ENCODE peak calls at places on chromosomes 7 and 10, in seven cellular contexts. One of them, this sample, is unnamed. For H3K9me3, the result is how much of the 10 kb centered on the place peaks cover.

GRCh38 chr7:106050743-106051110 is 61.4 kb downstream of the SYPL1 start:
- DNase-seq in adrenal gland: peak
- DNase-seq in left ventricle myocardium inferior: no peak
- DNase-seq in cardiac muscle cell: no peak
- DNase-seq in thoracic aorta: no peak
- DNase-seq in heart left ventricle: no peak
- DNase-seq in CD8-positive, alpha-beta memory T cell: no peak
- DNase-seq in this sample: no peak

GRCh38 chr7:50264908-50265307 is 39.6 kb upstream of the IKZF1 start:
- DNase-seq in left ventricle myocardium inferior: no peak
- DNase-seq in adrenal gland: no peak
- DNase-seq in cardiac muscle cell: no peak
- DNase-seq in heart left ventricle: no peak
- DNase-seq in thoracic aorta: no peak
- DNase-seq in CD8-positive, alpha-beta memory T cell: peak
- DNase-seq in this sample: no peak

GRCh38 chr10:48625013-48625412 is 20.1 kb upstream of the ARHGAP22 start:
- DNase-seq in heart left ventricle: no peak
- DNase-seq in left ventricle myocardium inferior: no peak
- DNase-seq in adrenal gland: no peak
- DNase-seq in CD8-positive, alpha-beta memory T cell: no peak
- DNase-seq in cardiac muscle cell: no peak
- DNase-seq in thoracic aorta: no peak
- DNase-seq in this sample: no peak

GRCh38 chr10:31261502-31262311 is 57.3 kb upstream of the ZEB1 start:
- DNase-seq in left ventricle myocardium inferior: no peak
- DNase-seq in heart left ventricle: no peak
- DNase-seq in CD8-positive, alpha-beta memory T cell: no peak
- DNase-seq in cardiac muscle cell: no peak
- DNase-seq in thoracic aorta: no peak
- DNase-seq in adrenal gland: no peak
- DNase-seq in this sample: no peak

GRCh38 chr7:39130740-39131538 is 153.2 kb downstream of the POU6F2 start:
- DNase-seq in thoracic aorta: no peak
- DNase-seq in left ventricle myocardium inferior: no peak
- DNase-seq in CD8-positive, alpha-beta memory T cell: no peak
- DNase-seq in heart left ventricle: no peak
- DNase-seq in cardiac muscle cell: no peak
- DNase-seq in adrenal gland: no peak
- DNase-seq in this sample: no peak

GRCh38 chr7:28013441-28013840 is 167.2 kb downstream of the JAZF1 start:
- DNase-seq in cardiac muscle cell: no peak
- DNase-seq in adrenal gland: no peak
- DNase-seq in thoracic aorta: no peak
- DNase-seq in heart left ventricle: no peak
- DNase-seq in left ventricle myocardium inferior: no peak
- DNase-seq in CD8-positive, alpha-beta memory T cell: no peak
- DNase-seq in this sample: no peak

GRCh38 chr7:42144253-42145002 is 92.6 kb downstream of the GLI3 start:
- DNase-seq in thoracic aorta: no peak
- DNase-seq in adrenal gland: no peak
- DNase-seq in cardiac muscle cell: no peak
- DNase-seq in left ventricle myocardium inferior: no peak
- DNase-seq in CD8-positive, alpha-beta memory T cell: no peak
- DNase-seq in heart left ventricle: no peak
- DNase-seq in this sample: no peak

GRCh38 chr7:23546897-23547572 is 15.3 kb upstream of the TRA2A start:
- DNase-seq in cardiac muscle cell: peak
- DNase-seq in heart left ventricle: peak
- DNase-seq in thoracic aorta: no peak
- DNase-seq in left ventricle myocardium inferior: peak
- DNase-seq in adrenal gland: peak
- DNase-seq in CD8-positive, alpha-beta memory T cell: peak
- DNase-seq in this sample: peak

GRCh38 chr10:91745086-91745831 is 53.0 kb upstream of the TNKS2 start:
- DNase-seq in thoracic aorta: no peak
- DNase-seq in heart left ventricle: no peak
- DNase-seq in cardiac muscle cell: peak
- DNase-seq in adrenal gland: no peak
- DNase-seq in CD8-positive, alpha-beta memory T cell: no peak
- DNase-seq in left ventricle myocardium inferior: no peak
- DNase-seq in this sample: no peak

GRCh38 chr7:101093907-101094306 is 8.6 kb downstream of the TRIM56 start:
- DNase-seq in left ventricle myocardium inferior: no peak
- DNase-seq in thoracic aorta: no peak
- DNase-seq in heart left ventricle: no peak
- DNase-seq in cardiac muscle cell: no peak
- DNase-seq in adrenal gland: no peak
- DNase-seq in CD8-positive, alpha-beta memory T cell: no peak
- DNase-seq in this sample: no peak

GRCh38 chr10:3468919-3469638 is 296.5 kb upstream of the PITRM1 start:
- DNase-seq in thoracic aorta: peak
- DNase-seq in CD8-positive, alpha-beta memory T cell: no peak
- DNase-seq in cardiac muscle cell: no peak
- DNase-seq in adrenal gland: peak
- DNase-seq in heart left ventricle: peak
- DNase-seq in left ventricle myocardium inferior: peak
- DNase-seq in this sample: no peak

GRCh38 chr7:156903232-156903909 is 10.4 kb upstream of the LMBR1 start:
- DNase-seq in CD8-positive, alpha-beta memory T cell: no peak
- DNase-seq in adrenal gland: peak
- DNase-seq in left ventricle myocardium inferior: peak
- DNase-seq in heart left ventricle: peak
- DNase-seq in cardiac muscle cell: no peak
- DNase-seq in thoracic aorta: no peak
- DNase-seq in this sample: no peak

GRCh38 chr7:131546583-131547111 is 9.8 kb downstream of the PODXL start:
- DNase-seq in cardiac muscle cell: peak
- DNase-seq in CD8-positive, alpha-beta memory T cell: peak
- DNase-seq in thoracic aorta: no peak
- DNase-seq in heart left ventricle: no peak
- DNase-seq in left ventricle myocardium inferior: no peak
- DNase-seq in adrenal gland: no peak
- DNase-seq in this sample: no peak

GRCh38 chr7:96414931-96415292 is 93.0 kb upstream of the SLC25A13 start:
- DNase-seq in adrenal gland: peak
- DNase-seq in cardiac muscle cell: peak
- DNase-seq in left ventricle myocardium inferior: no peak
- DNase-seq in CD8-positive, alpha-beta memory T cell: no peak
- DNase-seq in heart left ventricle: no peak
- DNase-seq in thoracic aorta: no peak
- DNase-seq in this sample: no peak

GRCh38 chr10:21336476-21337170 is 188.9 kb downstream of the SKIDA1 start:
- DNase-seq in adrenal gland: peak
- DNase-seq in left ventricle myocardium inferior: peak
- DNase-seq in heart left ventricle: peak
- DNase-seq in thoracic aorta: peak
- DNase-seq in cardiac muscle cell: peak
- DNase-seq in CD8-positive, alpha-beta memory T cell: no peak
- DNase-seq in this sample: no peak

GRCh38 chr10:20993387-20994170 is 96.5 kb upstream of the NEBL start:
- DNase-seq in cardiac muscle cell: no peak
- DNase-seq in CD8-positive, alpha-beta memory T cell: no peak
- DNase-seq in adrenal gland: no peak
- DNase-seq in heart left ventricle: no peak
- DNase-seq in thoracic aorta: no peak
- DNase-seq in left ventricle myocardium inferior: no peak
- DNase-seq in this sample: no peak

GRCh38 chr10:88230251-88230650 is 352.9 kb downstream of the RNLS start:
- DNase-seq in adrenal gland: no peak
- DNase-seq in thoracic aorta: no peak
- DNase-seq in heart left ventricle: no peak
- DNase-seq in left ventricle myocardium inferior: no peak
- DNase-seq in CD8-positive, alpha-beta memory T cell: no peak
- DNase-seq in cardiac muscle cell: no peak
- DNase-seq in this sample: no peak

GRCh38 chr7:125383324-125383723 is 453.7 kb upstream of the POT1 start:
- DNase-seq in thoracic aorta: no peak
- DNase-seq in left ventricle myocardium inferior: no peak
- DNase-seq in CD8-positive, alpha-beta memory T cell: no peak
- DNase-seq in cardiac muscle cell: no peak
- DNase-seq in adrenal gland: no peak
- DNase-seq in heart left ventricle: no peak
- DNase-seq in this sample: no peak

GRCh38 chr7:85070967-85071628 is 115.8 kb downstream of the SEMA3D start:
- DNase-seq in thoracic aorta: no peak
- DNase-seq in adrenal gland: no peak
- DNase-seq in CD8-positive, alpha-beta memory T cell: no peak
- DNase-seq in cardiac muscle cell: no peak
- DNase-seq in heart left ventricle: no peak
- DNase-seq in left ventricle myocardium inferior: no peak
- DNase-seq in this sample: no peak

GRCh38 chr7:48168159-48168558 is 3.1 kb upstream of the ABCA13 start:
- DNase-seq in cardiac muscle cell: no peak
- DNase-seq in CD8-positive, alpha-beta memory T cell: no peak
- DNase-seq in thoracic aorta: no peak
- DNase-seq in left ventricle myocardium inferior: no peak
- DNase-seq in heart left ventricle: no peak
- DNase-seq in adrenal gland: no peak
- DNase-seq in this sample: no peak

GRCh38 chr10:71363936-71364335 is 32.8 kb upstream of the CDH23 start:
- DNase-seq in cardiac muscle cell: no peak
- DNase-seq in heart left ventricle: no peak
- DNase-seq in left ventricle myocardium inferior: no peak
- DNase-seq in thoracic aorta: no peak
- DNase-seq in CD8-positive, alpha-beta memory T cell: no peak
- DNase-seq in adrenal gland: no peak
- DNase-seq in this sample: no peak

GRCh38 chr7:4123823-4124222 is 558.3 kb upstream of the FOXK1 start:
- DNase-seq in thoracic aorta: no peak
- DNase-seq in heart left ventricle: no peak
- DNase-seq in CD8-positive, alpha-beta memory T cell: no peak
- DNase-seq in cardiac muscle cell: no peak
- DNase-seq in adrenal gland: no peak
- DNase-seq in left ventricle myocardium inferior: no peak
- DNase-seq in this sample: no peak

DNA sequence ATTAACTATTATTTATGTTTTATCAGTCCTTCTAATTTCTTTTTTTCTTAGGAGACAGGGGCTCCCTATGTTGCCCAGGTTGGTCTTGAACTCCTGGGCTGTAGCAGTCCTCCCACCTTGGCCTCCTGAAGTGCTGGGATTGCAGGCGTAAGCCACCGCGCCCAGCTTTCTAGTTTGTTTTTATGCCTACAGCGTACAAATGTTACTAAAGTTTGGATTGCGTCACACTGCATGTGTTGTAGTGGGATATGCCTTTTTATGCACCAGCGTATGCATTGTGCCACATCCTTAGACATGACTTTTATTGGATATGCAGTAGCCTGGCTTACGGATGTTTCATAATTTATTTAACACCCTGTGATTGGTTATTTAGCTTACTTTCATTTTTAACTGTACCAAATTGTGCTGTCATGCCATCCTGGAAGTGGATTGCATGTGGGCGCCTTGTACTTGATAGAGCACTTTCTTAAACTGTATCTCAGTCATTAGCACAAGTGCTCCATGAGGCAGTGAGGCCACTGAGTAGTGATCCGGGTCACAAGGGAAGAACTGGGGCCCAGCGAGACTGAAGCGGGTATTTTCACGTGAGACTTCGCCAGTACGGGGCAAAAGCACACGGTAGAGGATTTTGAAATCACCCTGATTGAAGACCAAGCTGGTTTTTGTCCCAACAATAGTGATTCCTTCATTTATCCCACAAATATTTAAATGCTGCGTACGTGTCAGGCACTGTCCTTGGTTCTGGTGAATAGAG is 165.0 kb downstream of the MGMT start:
- DNase-seq in left ventricle myocardium inferior: no peak
- DNase-seq in CD8-positive, alpha-beta memory T cell: no peak
- DNase-seq in cardiac muscle cell: no peak
- DNase-seq in heart left ventricle: no peak
- DNase-seq in thoracic aorta: no peak
- DNase-seq in adrenal gland: no peak
- DNase-seq in this sample: no peak
- H3K9me3 ChIP-seq in left ventricle myocardium inferior: under half
- H3K9me3 ChIP-seq in CD8-positive, alpha-beta memory T cell: under half
- H3K9me3 ChIP-seq in cardiac muscle cell: under half
- H3K9me3 ChIP-seq in heart left ventricle: under half
- H3K9me3 ChIP-seq in thoracic aorta: under half
- H3K9me3 ChIP-seq in adrenal gland: under half
- H3K9me3 ChIP-seq in this sample: under half

GRCh38 chr10:112946649-112947048 is 3.4 kb upstream of the TCF7L2 start:
- DNase-seq in adrenal gland: no peak
- DNase-seq in cardiac muscle cell: peak
- DNase-seq in thoracic aorta: no peak
- DNase-seq in CD8-positive, alpha-beta memory T cell: no peak
- DNase-seq in left ventricle myocardium inferior: no peak
- DNase-seq in heart left ventricle: no peak
- DNase-seq in this sample: no peak
- H3K27ac ChIP-seq in adrenal gland: no peak
- H3K27ac ChIP-seq in cardiac muscle cell: peak
- H3K27ac ChIP-seq in thoracic aorta: peak
- H3K27ac ChIP-seq in CD8-positive, alpha-beta memory T cell: no peak
- H3K27ac ChIP-seq in left ventricle myocardium inferior: no peak
- H3K27ac ChIP-seq in heart left ventricle: no peak
- H3K27ac ChIP-seq in this sample: no peak

GRCh38 chr7:63037242-63037641 is 961.4 kb upstream of the ZNF722 start:
- DNase-seq in heart left ventricle: no peak
- DNase-seq in CD8-positive, alpha-beta memory T cell: no peak
- DNase-seq in left ventricle myocardium inferior: no peak
- DNase-seq in thoracic aorta: no peak
- DNase-seq in cardiac muscle cell: no peak
- DNase-seq in adrenal gland: no peak
- DNase-seq in this sample: no peak
- H3K9me3 ChIP-seq in heart left ventricle: under half
- H3K9me3 ChIP-seq in CD8-positive, alpha-beta memory T cell: under half
- H3K9me3 ChIP-seq in left ventricle myocardium inferior: under half
- H3K9me3 ChIP-seq in thoracic aorta: under half
- H3K9me3 ChIP-seq in cardiac muscle cell: under half
- H3K9me3 ChIP-seq in adrenal gland: under half
- H3K9me3 ChIP-seq in this sample: under half

DNA sequence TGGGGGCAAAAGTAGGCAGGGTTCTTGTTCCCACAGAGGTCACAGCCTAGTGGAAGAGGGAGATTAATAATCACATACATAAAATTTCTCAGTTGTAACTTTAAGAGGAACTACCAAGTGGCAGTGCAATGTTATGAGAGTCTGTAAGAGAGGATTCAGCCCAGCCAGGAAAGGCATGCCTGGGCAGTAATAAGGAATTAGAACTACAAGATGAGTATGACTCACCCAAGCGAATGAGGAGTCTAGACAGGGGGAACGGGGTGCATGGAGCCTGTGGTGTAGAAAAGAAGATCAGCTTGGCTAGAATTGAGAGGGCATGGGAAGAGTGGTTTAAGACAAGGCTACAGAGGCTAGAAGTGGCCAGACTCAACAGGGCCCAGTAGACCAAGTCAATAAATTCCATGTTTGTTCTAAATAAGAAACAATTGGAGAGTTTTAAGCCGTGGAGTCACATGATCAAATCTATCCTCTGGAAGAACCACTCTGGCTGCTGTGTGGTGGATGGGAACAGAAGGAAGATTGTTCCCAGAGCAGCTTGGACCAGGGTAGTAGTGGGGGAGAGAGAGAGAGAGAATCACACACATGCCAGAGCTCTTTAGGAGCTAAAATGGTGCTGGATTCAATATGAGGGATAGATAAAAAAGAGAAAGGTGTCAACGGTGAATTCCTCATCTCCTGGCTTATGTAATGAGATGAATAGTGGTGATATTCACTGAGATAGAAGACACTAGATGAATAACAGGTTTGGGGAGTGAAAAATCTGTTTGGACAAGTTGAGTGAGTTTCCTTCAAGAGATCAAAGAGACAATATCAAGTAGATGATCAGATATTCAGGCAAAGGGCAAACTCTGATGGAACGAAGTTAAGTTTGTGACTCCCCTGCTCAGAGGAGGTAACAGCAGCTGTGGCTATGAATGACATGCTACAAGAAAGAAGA is 265.1 kb downstream of the FGFR2 start:
- DNase-seq in heart left ventricle: no peak
- DNase-seq in adrenal gland: no peak
- DNase-seq in left ventricle myocardium inferior: no peak
- DNase-seq in CD8-positive, alpha-beta memory T cell: no peak
- DNase-seq in cardiac muscle cell: no peak
- DNase-seq in thoracic aorta: no peak
- DNase-seq in this sample: no peak
- H3K27ac ChIP-seq in heart left ventricle: no peak
- H3K27ac ChIP-seq in adrenal gland: no peak
- H3K27ac ChIP-seq in left ventricle myocardium inferior: no peak
- H3K27ac ChIP-seq in CD8-positive, alpha-beta memory T cell: no peak
- H3K27ac ChIP-seq in cardiac muscle cell: no peak
- H3K27ac ChIP-seq in thoracic aorta: no peak
- H3K27ac ChIP-seq in this sample: no peak